ENCODE peak calls at places on chromosomes 12 and 14, in ten cellular contexts. E is Panc1; M is K562; S is foreskin keratinocyte; X is stomach; H is CD8-positive, alpha-beta T cell; B is mesenchymal stem cell; T is left lung; G is HCT116; F is uterus. N is an unnamed sample. For H3K4me1, the result is how much of the 10 kb centered on the place peaks cover.

GRCh38 chr12:5954661-5955060 is 9.6 kb upstream of the ANO2 start:
- DNase-seq in E (no peak), M (no peak), S (peak), X (no peak), H (no peak), B (no peak), T (no peak), G (no peak), F (no peak), N (no peak)

GRCh38 chr12:43306066-43306465 is 245.9 kb downstream of the ADAMTS20 start:
- DNase-seq in E (no peak), M (no peak), S (peak), X (no peak), H (no peak), B (peak), T (no peak), G (no peak), F (peak), N (no peak)

GRCh38 chr14:85252011-85252410 is 277.9 kb upstream of the FLRT2 start:
- DNase-seq in E (peak), M (no peak), S (peak), X (no peak), H (no peak), B (no peak), T (no peak), G (no peak), F (no peak), N (no peak)

GRCh38 chr14:94930690-94931089 is 160.8 kb upstream of the GSC start:
- DNase-seq in E (no peak), M (no peak), S (no peak), X (no peak), H (no peak), B (no peak), T (no peak), G (no peak), F (no peak), N (no peak)

GRCh38 chr12:100504820-100505219 is 31.2 kb downstream of the NR1H4 start:
- DNase-seq in E (no peak), M (no peak), S (no peak), X (peak), H (no peak), B (no peak), T (no peak), G (no peak), F (no peak), N (no peak)

GRCh38 chr12:75721231-75721641 is 209.8 kb upstream of the KRR1 start:
- DNase-seq in E (no peak), M (no peak), S (no peak), X (no peak), H (no peak), B (no peak), T (no peak), G (no peak), F (no peak), N (no peak)

GRCh38 chr14:94045563-94046345 is 19.6 kb downstream of the OTUB2 start:
- DNase-seq in E (no peak), M (no peak), S (no peak), X (no peak), H (no peak), B (no peak), T (no peak), G (no peak), F (peak), N (no peak)

GRCh38 chr14:102693006-102693755 is 84.1 kb upstream of the TRAF3 start:
- DNase-seq in E (no peak), M (no peak), S (no peak), X (no peak), H (no peak), B (no peak), T (no peak), G (no peak), F (no peak), N (no peak)

GRCh38 chr14:43359317-43359716 is 1147.8 kb downstream of the FSCB start:
- DNase-seq in E (no peak), M (no peak), S (no peak), X (no peak), H (no peak), B (no peak), T (no peak), G (no peak), F (no peak), N (no peak)

GRCh38 chr14:69288001-69288771 is 28.2 kb downstream of the GALNT16 start:
- DNase-seq in E (no peak), M (no peak), S (no peak), X (peak), H (no peak), B (peak), T (no peak), G (no peak), F (peak), N (peak)

GRCh38 chr12:49061157-49061650 is 610 bp upstream of the KMT2D start:
- DNase-seq in E (no peak), M (no peak), S (no peak), X (no peak), H (no peak), B (no peak), T (no peak), G (no peak), F (no peak), N (no peak)

DNA sequence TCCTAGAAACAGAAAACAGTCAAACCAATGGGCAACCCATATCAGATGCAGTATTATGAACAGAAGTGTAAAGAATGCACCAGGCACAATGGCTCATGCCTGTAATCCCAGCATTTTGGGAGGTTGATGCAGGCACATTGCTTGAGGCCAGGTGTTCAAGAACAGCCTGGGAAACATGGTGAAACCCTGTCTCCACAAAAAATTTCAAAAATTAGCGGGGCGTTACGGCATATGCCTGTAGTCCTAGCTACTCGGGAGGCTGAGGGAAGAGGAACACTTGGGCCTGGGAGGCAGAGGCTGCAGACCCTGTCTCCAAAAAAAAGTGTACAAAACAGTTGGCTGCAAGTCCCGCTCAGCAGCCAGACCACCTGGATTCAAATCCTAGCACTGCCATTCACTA is 4.9 kb downstream of the PXN start:
- DNase-seq in E (no peak), M (no peak), S (no peak), X (no peak), H (no peak), B (no peak), T (no peak), G (no peak), F (no peak), N (no peak)
- H3K4me1 ChIP-seq in E (half or more), M (under half), S (under half), X (half or more), H (half or more), B (under half), T (under half), G (half or more), F (under half), N (under half)

GRCh38 chr14:105059917-105060565 is 5.2 kb downstream of the GPR132 start:
- DNase-seq in E (no peak), M (no peak), S (no peak), X (no peak), H (peak), B (no peak), T (no peak), G (no peak), F (no peak), N (no peak)

GRCh38 chr14:105060751-105061427 is 4.3 kb downstream of the GPR132 start:
- DNase-seq in E (no peak), M (no peak), S (no peak), X (peak), H (peak), B (no peak), T (peak), G (no peak), F (no peak), N (no peak)

GRCh38 chr14:105059035-105059916 is 6.0 kb downstream of the GPR132 start:
- DNase-seq in E (no peak), M (no peak), S (no peak), X (no peak), H (peak), B (no peak), T (peak), G (no peak), F (no peak), N (no peak)

GRCh38 chr14:105056303-105056831 is 8.9 kb downstream of the GPR132 start:
- DNase-seq in E (no peak), M (no peak), S (no peak), X (no peak), H (no peak), B (no peak), T (no peak), G (no peak), F (no peak), N (no peak)

DNA sequence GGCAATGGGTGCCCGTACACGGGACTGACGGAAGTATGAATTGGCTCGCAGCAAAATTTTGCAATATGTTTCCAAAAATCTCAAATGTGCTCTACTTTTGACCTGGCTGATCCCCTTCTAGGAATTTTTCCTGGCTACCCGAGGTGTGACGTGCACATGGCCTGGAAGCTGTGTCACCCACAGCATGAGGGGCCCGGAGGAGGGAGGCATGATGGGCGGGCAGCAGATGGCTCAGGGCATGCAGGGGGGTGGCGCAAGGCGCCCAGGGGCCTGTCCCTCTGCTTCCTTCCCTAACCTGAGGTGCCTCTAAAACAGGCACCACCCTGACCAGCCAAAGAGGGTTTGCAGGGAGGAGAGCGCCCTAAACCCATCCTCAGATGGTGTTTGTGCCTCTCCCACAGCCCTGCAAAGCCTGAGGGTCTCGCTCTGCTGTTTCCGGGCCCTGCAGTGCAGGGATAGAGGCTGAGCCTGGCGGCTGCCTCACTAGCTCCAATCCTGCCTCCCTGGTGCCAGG is 6.7 kb downstream of the GPR132 start:
- DNase-seq in E (no peak), M (no peak), S (no peak), X (no peak), H (no peak), B (no peak), T (no peak), G (no peak), F (no peak), N (no peak)
- H3K4me1 ChIP-seq in E (under half), M (under half), S (under half), X (under half), H (half or more), B (under half), T (under half), G (under half), F (under half), N (under half)

GRCh38 chr12:68893201-68893600 is 39.8 kb downstream of the CPM start:
- DNase-seq in E (no peak), M (no peak), S (no peak), X (no peak), H (no peak), B (no peak), T (no peak), G (no peak), F (no peak), N (no peak)

GRCh38 chr12:68891141-68891540 is 41.8 kb downstream of the CPM start:
- DNase-seq in E (no peak), M (no peak), S (no peak), X (no peak), H (no peak), B (no peak), T (no peak), G (no peak), F (no peak), N (no peak)

GRCh38 chr12:68888243-68888642 is 44.7 kb downstream of the CPM start:
- DNase-seq in E (no peak), M (no peak), S (no peak), X (no peak), H (no peak), B (no peak), T (no peak), G (no peak), F (no peak), N (no peak)

GRCh38 chr12:68893741-68894140 is 39.2 kb downstream of the CPM start:
- DNase-seq in E (no peak), M (no peak), S (no peak), X (no peak), H (no peak), B (no peak), T (no peak), G (no peak), F (no peak), N (no peak)

DNA sequence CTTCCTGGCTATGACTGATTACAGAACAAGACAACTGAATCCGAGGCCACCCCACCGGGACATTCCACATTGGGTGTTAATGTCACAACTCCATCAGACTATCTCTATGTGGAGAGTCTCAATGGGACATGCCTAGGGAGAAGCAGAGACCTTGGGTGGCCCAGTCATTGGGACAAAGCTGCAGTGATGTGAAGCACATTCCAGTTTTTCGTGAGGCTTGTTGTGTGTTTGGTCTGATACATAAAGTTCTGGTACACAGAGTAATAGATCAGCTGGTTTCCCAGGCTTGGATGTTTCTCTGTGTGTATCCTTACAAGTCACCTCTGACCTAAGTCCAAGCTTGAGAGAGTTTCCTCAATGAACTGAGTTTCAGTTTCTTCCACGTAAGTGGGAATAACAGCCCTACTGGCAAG is 42.3 kb downstream of the CPM start:
- DNase-seq in E (no peak), M (no peak), S (no peak), X (no peak), H (no peak), B (peak), T (no peak), G (no peak), F (no peak), N (no peak)
- H3K4me1 ChIP-seq in E (under half), M (under half), S (under half), X (under half), H (under half), B (under half), T (under half), G (under half), F (under half), N (under half)

GRCh38 chr12:77060883-77061240 is 4.5 kb downstream of the E2F7 start:
- DNase-seq in E (no peak), M (no peak), S (no peak), X (no peak), H (no peak), B (no peak), T (no peak), G (no peak), F (no peak), N (no peak)

GRCh38 chr12:77062846-77063461 is 2.4 kb downstream of the E2F7 start:
- DNase-seq in E (peak), M (no peak), S (peak), X (peak), H (no peak), B (peak), T (no peak), G (no peak), F (peak), N (no peak)

GRCh38 chr12:77065361-77066204 is at the start of gene E2F7:
- DNase-seq in E (peak), M (peak), S (peak), X (peak), H (peak), B (peak), T (peak), G (peak), F (peak), N (peak)

GRCh38 chr12:77062396-77062795 is 3.0 kb downstream of the E2F7 start:
- DNase-seq in E (no peak), M (no peak), S (no peak), X (no peak), H (no peak), B (peak), T (no peak), G (no peak), F (no peak), N (no peak)

DNA sequence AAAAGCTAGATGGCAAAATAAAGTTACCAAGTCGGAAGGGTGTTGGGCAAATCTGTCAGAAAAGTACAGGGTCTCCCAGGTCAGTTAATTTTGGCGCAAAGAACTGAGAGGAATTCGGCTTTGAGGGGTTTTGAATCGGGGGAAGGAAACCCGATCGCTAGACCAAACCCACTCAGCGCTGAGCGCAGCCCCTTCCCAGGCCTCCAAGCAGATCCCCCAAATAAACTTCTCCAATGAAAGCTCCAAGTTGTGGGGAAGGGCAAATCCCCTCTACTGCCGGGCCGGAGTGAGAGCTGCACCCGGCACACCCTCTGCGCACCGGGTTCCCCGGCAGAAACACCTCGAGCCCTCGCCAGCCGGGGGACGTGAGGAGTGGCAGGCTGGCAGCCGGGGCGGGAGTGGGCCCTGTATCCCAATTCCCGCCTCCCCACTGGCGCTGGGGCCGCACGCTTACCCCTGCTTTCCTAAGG is 443 bp downstream of the E2F7 start:
- DNase-seq in E (no peak), M (no peak), S (no peak), X (no peak), H (no peak), B (no peak), T (no peak), G (no peak), F (no peak), N (no peak)
- H3K4me1 ChIP-seq in E (under half), M (under half), S (under half), X (under half), H (under half), B (under half), T (under half), G (under half), F (under half), N (under half)

GRCh38 chr12:24080465-24080864 is 131.0 kb upstream of the SOX5 start:
- DNase-seq in E (no peak), M (no peak), S (no peak), X (no peak), H (no peak), B (no peak), T (no peak), G (no peak), F (no peak), N (no peak)

GRCh38 chr12:24079083-24079482 is 129.6 kb upstream of the SOX5 start:
- DNase-seq in E (no peak), M (no peak), S (no peak), X (no peak), H (no peak), B (no peak), T (no peak), G (no peak), F (no peak), N (no peak)

GRCh38 chr12:24083787-24084186 is 134.3 kb upstream of the SOX5 start:
- DNase-seq in E (no peak), M (no peak), S (no peak), X (no peak), H (no peak), B (no peak), T (no peak), G (no peak), F (no peak), N (no peak)

GRCh38 chr12:24081092-24081529 is 131.6 kb upstream of the SOX5 start:
- DNase-seq in E (no peak), M (no peak), S (no peak), X (no peak), H (no peak), B (no peak), T (no peak), G (no peak), F (no peak), N (no peak)

GRCh38 chr12:24081581-24081980 is 132.1 kb upstream of the SOX5 start:
- DNase-seq in E (no peak), M (no peak), S (no peak), X (no peak), H (no peak), B (no peak), T (no peak), G (no peak), F (no peak), N (no peak)
- H3K4me1 ChIP-seq in E (under half), M (under half), S (under half), X (under half), H (under half), B (under half), T (under half), G (under half), F (under half), N (under half)

N was measured in right atrium auricular region.